ENCODE peak calls at places on chromosomes 1 and 21, in four cellular contexts. B is endothelial cell, H is fibroblast of the aortic adventitia, R is GM20000. F is an unnamed sample.

GRCh38 chr21:17930102-17930501 is 110.9 kb upstream of the C21orf91 start:
- DNase-seq in H (no peak), B (no peak), R (no peak), F (no peak)

GRCh38 chr1:236389253-236389652 is 4.8 kb upstream of the EDARADD start:
- DNase-seq in H (no peak), R (no peak), B (no peak), F (no peak)

GRCh38 chr1:117101334-117101733 is 20.2 kb downstream of the TRIM45 start:
- DNase-seq in R (no peak), H (no peak), B (no peak), F (peak; percentile 17)

GRCh38 chr1:167289063-167289442 is 68.4 kb downstream of the POU2F1 start:
- DNase-seq in B (no peak), H (no peak), R (no peak), F (no peak)

GRCh38 chr1:99361406-99361805 is 97.1 kb downstream of the PLPPR4 start:
- DNase-seq in B (no peak), H (no peak), R (no peak), F (no peak)

GRCh38 chr1:165574295-165574694 is 30.5 kb downstream of the LRRC52 start:
- DNase-seq in H (no peak), R (no peak), B (no peak), F (no peak)

GRCh38 chr1:92029241-92029922 is 403 bp upstream of the EPHX4 start:
- DNase-seq in B (peak; percentile 6), H (no peak), R (no peak), F (no peak)

GRCh38 chr1:1216770-1217620 is 3.0 kb upstream of the TNFRSF4 start:
- DNase-seq in B (no peak), H (no peak), R (no peak), F (no peak)

GRCh38 chr1:12549460-12550349 is 68.3 kb downstream of the DHRS3 start:
- DNase-seq in H (peak; percentile 89), B (no peak), R (no peak), F (peak; percentile 64)

GRCh38 chr1:179447489-179447888 is 81.7 kb downstream of the AXDND1 start:
- DNase-seq in H (no peak), R (no peak), B (peak; percentile 25), F (no peak)
- TF ChIP-seq CTCF in H (peak; percentile 17), R (peak; percentile 7), B (peak; percentile 31), F (no peak)

GRCh38 chr1:43238104-43238503 is 31.7 kb upstream of the TMEM125 start:
- DNase-seq in B (peak; percentile 80), H (peak; percentile 76), R (peak; percentile 65), F (peak; percentile 85)
- TF ChIP-seq CTCF in B (peak; percentile 43), H (peak; percentile 82), R (peak; percentile 75), F (peak; percentile 90)

DNA sequence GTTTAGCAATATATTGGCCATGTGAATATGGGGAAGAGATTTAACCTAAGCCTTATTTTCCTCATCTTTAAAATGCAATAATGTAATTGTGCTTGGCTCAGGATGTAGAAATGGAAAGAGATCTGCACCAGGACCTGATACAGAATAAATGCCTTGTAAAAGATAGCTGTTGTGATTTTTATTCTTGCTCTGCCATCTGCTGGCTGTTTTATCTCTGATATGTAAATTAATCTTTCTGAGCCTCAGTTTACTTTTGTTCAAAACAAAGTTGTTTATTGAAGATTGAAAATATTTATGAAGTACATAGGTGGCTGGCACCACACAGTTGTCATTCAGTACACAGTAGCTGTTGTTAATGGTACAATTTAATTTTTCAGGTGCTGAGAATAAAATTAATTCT is 21.9 kb downstream of the ZYG11B start:
- DNase-seq in R (no peak), H (peak; percentile 44), B (no peak), F (no peak)
- TF ChIP-seq CTCF in R (no peak), H (peak; percentile 26), B (peak; percentile 16), F (no peak)

GRCh38 chr1:90731382-90732050 is 14.4 kb upstream of the BARHL2 start:
- DNase-seq in B (no peak), H (no peak), R (no peak), F (no peak)
- TF ChIP-seq CTCF in B (no peak), H (no peak), R (no peak), F (no peak)

GRCh38 chr1:77825356-77825709 is 45.9 kb downstream of the MIGA1 start:
- DNase-seq in R (peak; percentile 16), B (peak; percentile 6), H (peak; percentile 86), F (peak; percentile 41)
- TF ChIP-seq CTCF in R (no peak), B (no peak), H (no peak), F (peak; percentile 69)

GRCh38 chr1:43455205-43455889 is 1.6 kb upstream of the HYI start:
- DNase-seq in B (no peak), H (peak; percentile 18), R (no peak), F (peak; percentile 55)

GRCh38 chr1:43453442-43454269 is at the start of gene HYI:
- DNase-seq in R (peak; percentile 87), H (peak; percentile 86), B (peak; percentile 74), F (peak; percentile 92)

GRCh38 chr1:43452789-43453441 is 816 bp downstream of the HYI start:
- DNase-seq in B (no peak), H (peak; percentile 77), R (no peak), F (peak; percentile 53)

GRCh38 chr1:43451701-43452532 is 1.8 kb downstream of the HYI start:
- DNase-seq in B (no peak), R (no peak), H (no peak), F (no peak)

GRCh38 chr1:43454270-43455011 is 710 bp upstream of the HYI start:
- DNase-seq in R (peak; percentile 91), B (peak; percentile 66), H (peak; percentile 85), F (peak; percentile 88)
- TF ChIP-seq CTCF in R (no peak), B (no peak), H (peak; percentile 20), F (peak; percentile 37)

GRCh38 chr1:204307334-204307883 is 52.3 kb downstream of the PLEKHA6 start:
- DNase-seq in H (peak; percentile 48), R (no peak), B (peak; percentile 15), F (peak; percentile 50)
- TF ChIP-seq CTCF in H (peak; percentile 17), R (no peak), B (no peak), F (peak; percentile 12)

GRCh38 chr1:48916121-48917069 is 139.7 kb upstream of the BEND5 start:
- DNase-seq in B (peak; percentile 38), H (peak; percentile 80), R (no peak), F (peak; percentile 9)
- TF ChIP-seq CTCF in B (peak; percentile 78), H (peak; percentile 65), R (no peak), F (peak; percentile 29)

GRCh38 chr1:2526824-2527552 is 592 bp upstream of the PANK4 start:
- DNase-seq in H (peak; percentile 45), R (peak; percentile 79), B (no peak), F (no peak)

GRCh38 chr1:2525896-2526823 is at the start of gene PANK4:
- DNase-seq in H (peak; percentile 89), R (peak; percentile 97), B (peak; percentile 91), F (peak; percentile 92)

GRCh38 chr1:2523891-2524609 is 2.3 kb downstream of the PANK4 start:
- DNase-seq in B (no peak), H (no peak), R (no peak), F (no peak)

GRCh38 chr1:2527553-2527860 is 1.1 kb upstream of the PANK4 start:
- DNase-seq in H (no peak), B (no peak), R (no peak), F (no peak)

DNA sequence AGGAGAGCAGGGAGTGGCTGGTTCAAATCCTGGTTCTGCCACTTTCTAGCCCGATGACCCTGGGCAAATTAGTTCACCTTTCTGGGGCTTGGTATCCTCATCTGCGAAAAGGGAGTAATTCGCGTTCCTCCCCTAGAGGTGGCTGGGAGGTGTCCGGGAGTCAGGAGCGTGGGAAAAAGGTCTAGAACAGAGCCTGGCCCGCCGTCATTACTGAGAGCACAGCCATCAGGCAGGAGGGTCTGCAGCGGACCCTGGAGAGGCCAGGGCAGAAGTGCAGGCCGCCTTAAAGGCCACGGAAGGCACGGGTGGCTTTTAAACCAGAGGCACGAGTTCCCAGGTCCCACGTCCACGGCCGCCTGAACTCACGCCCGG is 886 bp downstream of the PANK4 start:
- DNase-seq in R (no peak), B (no peak), H (no peak), F (no peak)
- TF ChIP-seq CTCF in R (no peak), B (no peak), H (peak; percentile 3), F (no peak)

F was measured in body of pancreas.